ENCODE peak calls at places on chromosomes 2 and 18, in six cellular contexts. One of them, this sample, is unnamed.

GRCh38 chr18:5630766-5631413 is 87.1 kb upstream of the EPB41L3 start:
- DNase-seq in astrocyte of the spinal cord: no peak
- DNase-seq in fibroblast of pulmonary artery: no peak
- DNase-seq in brain microvascular endothelial cell: peak
- DNase-seq in MCF 10A: no peak
- DNase-seq in endothelial cell: no peak
- DNase-seq in this sample: no peak

GRCh38 chr2:100321181-100321880 is 970 bp downstream of the LONRF2 start:
- DNase-seq in astrocyte of the spinal cord: peak
- DNase-seq in endothelial cell: peak
- DNase-seq in brain microvascular endothelial cell: peak
- DNase-seq in MCF 10A: no peak
- DNase-seq in fibroblast of pulmonary artery: peak
- DNase-seq in this sample: peak

GRCh38 chr2:110716959-110717645 is 15.3 kb upstream of the ACOXL start:
- DNase-seq in endothelial cell: no peak
- DNase-seq in brain microvascular endothelial cell: no peak
- DNase-seq in astrocyte of the spinal cord: no peak
- DNase-seq in fibroblast of pulmonary artery: peak
- DNase-seq in MCF 10A: peak
- DNase-seq in this sample: no peak

GRCh38 chr18:63909870-63910269 is 2.1 kb downstream of the SERPINB10 start:
- DNase-seq in MCF 10A: peak
- DNase-seq in fibroblast of pulmonary artery: no peak
- DNase-seq in brain microvascular endothelial cell: no peak
- DNase-seq in endothelial cell: no peak
- DNase-seq in astrocyte of the spinal cord: no peak
- DNase-seq in this sample: peak

GRCh38 chr2:181586569-181587076 is 70.3 kb downstream of the CERKL start:
- DNase-seq in brain microvascular endothelial cell: no peak
- DNase-seq in astrocyte of the spinal cord: peak
- DNase-seq in endothelial cell: no peak
- DNase-seq in MCF 10A: no peak
- DNase-seq in fibroblast of pulmonary artery: no peak
- DNase-seq in this sample: peak

GRCh38 chr2:219451626-219452360 is 17.1 kb downstream of the SPEG start:
- DNase-seq in MCF 10A: peak
- DNase-seq in brain microvascular endothelial cell: no peak
- DNase-seq in astrocyte of the spinal cord: peak
- DNase-seq in endothelial cell: no peak
- DNase-seq in fibroblast of pulmonary artery: peak
- DNase-seq in this sample: no peak

GRCh38 chr2:31231571-31232287 is 2.2 kb upstream of the EHD3 start:
- DNase-seq in endothelial cell: no peak
- DNase-seq in fibroblast of pulmonary artery: no peak
- DNase-seq in brain microvascular endothelial cell: no peak
- DNase-seq in MCF 10A: no peak
- DNase-seq in astrocyte of the spinal cord: no peak
- DNase-seq in this sample: no peak

GRCh38 chr18:69787825-69788547 is 159.7 kb downstream of the CD226 start:
- DNase-seq in brain microvascular endothelial cell: peak
- DNase-seq in astrocyte of the spinal cord: peak
- DNase-seq in fibroblast of pulmonary artery: peak
- DNase-seq in MCF 10A: peak
- DNase-seq in endothelial cell: no peak
- DNase-seq in this sample: peak

GRCh38 chr2:27914046-27914792 is 23.7 kb downstream of the BABAM2 start:
- DNase-seq in MCF 10A: no peak
- DNase-seq in fibroblast of pulmonary artery: no peak
- DNase-seq in brain microvascular endothelial cell: no peak
- DNase-seq in astrocyte of the spinal cord: no peak
- DNase-seq in endothelial cell: no peak
- DNase-seq in this sample: no peak

GRCh38 chr2:219557791-219558785 is 13.3 kb downstream of the OBSL1 start:
- DNase-seq in astrocyte of the spinal cord: no peak
- DNase-seq in fibroblast of pulmonary artery: no peak
- DNase-seq in brain microvascular endothelial cell: no peak
- DNase-seq in endothelial cell: no peak
- DNase-seq in MCF 10A: no peak
- DNase-seq in this sample: no peak

GRCh38 chr2:10170256-10170655 is 47.7 kb downstream of the RRM2 start:
- DNase-seq in MCF 10A: peak
- DNase-seq in endothelial cell: no peak
- DNase-seq in brain microvascular endothelial cell: no peak
- DNase-seq in astrocyte of the spinal cord: peak
- DNase-seq in fibroblast of pulmonary artery: peak
- DNase-seq in this sample: peak

GRCh38 chr2:211086049-211086448 is 529.6 kb downstream of the CPS1 start:
- DNase-seq in fibroblast of pulmonary artery: no peak
- DNase-seq in MCF 10A: no peak
- DNase-seq in endothelial cell: no peak
- DNase-seq in astrocyte of the spinal cord: no peak
- DNase-seq in brain microvascular endothelial cell: no peak
- DNase-seq in this sample: no peak

GRCh38 chr2:10243926-10244270 is 58.8 kb upstream of the HPCAL1 start:
- DNase-seq in endothelial cell: no peak
- DNase-seq in astrocyte of the spinal cord: no peak
- DNase-seq in brain microvascular endothelial cell: no peak
- DNase-seq in MCF 10A: no peak
- DNase-seq in fibroblast of pulmonary artery: no peak
- DNase-seq in this sample: no peak

GRCh38 chr2:242057379-242058040 is 188.0 kb downstream of the RTP5 start:
- DNase-seq in endothelial cell: no peak
- DNase-seq in brain microvascular endothelial cell: no peak
- DNase-seq in MCF 10A: no peak
- DNase-seq in fibroblast of pulmonary artery: no peak
- DNase-seq in astrocyte of the spinal cord: no peak
- DNase-seq in this sample: no peak

GRCh38 chr18:34650121-34650545 is 60.0 kb upstream of the DTNA start:
- DNase-seq in endothelial cell: no peak
- DNase-seq in MCF 10A: peak
- DNase-seq in fibroblast of pulmonary artery: peak
- DNase-seq in brain microvascular endothelial cell: no peak
- DNase-seq in astrocyte of the spinal cord: peak
- DNase-seq in this sample: peak

GRCh38 chr2:63790491-63790890 is 51.2 kb upstream of the UGP2 start:
- DNase-seq in MCF 10A: peak
- DNase-seq in fibroblast of pulmonary artery: peak
- DNase-seq in astrocyte of the spinal cord: no peak
- DNase-seq in endothelial cell: no peak
- DNase-seq in brain microvascular endothelial cell: no peak
- DNase-seq in this sample: no peak

GRCh38 chr2:12556762-12557161 is 160.0 kb upstream of the TRIB2 start:
- DNase-seq in MCF 10A: peak
- DNase-seq in endothelial cell: no peak
- DNase-seq in brain microvascular endothelial cell: peak
- DNase-seq in fibroblast of pulmonary artery: peak
- DNase-seq in astrocyte of the spinal cord: peak
- DNase-seq in this sample: peak

GRCh38 chr2:222972420-222972819 is 79.6 kb upstream of the KCNE4 start:
- DNase-seq in fibroblast of pulmonary artery: no peak
- DNase-seq in astrocyte of the spinal cord: no peak
- DNase-seq in MCF 10A: no peak
- DNase-seq in brain microvascular endothelial cell: no peak
- DNase-seq in endothelial cell: no peak
- DNase-seq in this sample: no peak

GRCh38 chr2:20356042-20356441 is 5.4 kb upstream of the PUM2 start:
- DNase-seq in MCF 10A: peak
- DNase-seq in brain microvascular endothelial cell: peak
- DNase-seq in endothelial cell: no peak
- DNase-seq in astrocyte of the spinal cord: peak
- DNase-seq in fibroblast of pulmonary artery: peak
- DNase-seq in this sample: peak

GRCh38 chr2:16323551-16324543 is 341.8 kb downstream of the CYRIA start:
- DNase-seq in MCF 10A: no peak
- DNase-seq in astrocyte of the spinal cord: no peak
- DNase-seq in brain microvascular endothelial cell: no peak
- DNase-seq in fibroblast of pulmonary artery: no peak
- DNase-seq in endothelial cell: no peak
- DNase-seq in this sample: no peak

GRCh38 chr18:23668731-23669130 is 6.0 kb upstream of the ANKRD29 start:
- DNase-seq in endothelial cell: no peak
- DNase-seq in MCF 10A: no peak
- DNase-seq in astrocyte of the spinal cord: no peak
- DNase-seq in fibroblast of pulmonary artery: no peak
- DNase-seq in brain microvascular endothelial cell: no peak
- DNase-seq in this sample: no peak

GRCh38 chr2:121075006-121075545 is 209.9 kb downstream of the TFCP2L1 start:
- DNase-seq in fibroblast of pulmonary artery: peak
- DNase-seq in brain microvascular endothelial cell: peak
- DNase-seq in endothelial cell: no peak
- DNase-seq in MCF 10A: peak
- DNase-seq in astrocyte of the spinal cord: peak
- DNase-seq in this sample: peak

GRCh38 chr18:76823166-76823539 is 796 bp downstream of the ZNF236 start:
- DNase-seq in brain microvascular endothelial cell: no peak
- DNase-seq in MCF 10A: no peak
- DNase-seq in astrocyte of the spinal cord: no peak
- DNase-seq in fibroblast of pulmonary artery: no peak
- DNase-seq in endothelial cell: no peak
- DNase-seq in this sample: no peak

GRCh38 chr2:164593959-164594358 is 27.3 kb downstream of the GRB14 start:
- DNase-seq in brain microvascular endothelial cell: no peak
- DNase-seq in astrocyte of the spinal cord: no peak
- DNase-seq in MCF 10A: no peak
- DNase-seq in endothelial cell: no peak
- DNase-seq in fibroblast of pulmonary artery: no peak
- DNase-seq in this sample: no peak

GRCh38 chr2:860259-860855 is 90.3 kb upstream of the SNTG2 start:
- DNase-seq in astrocyte of the spinal cord: no peak
- DNase-seq in endothelial cell: no peak
- DNase-seq in MCF 10A: no peak
- DNase-seq in brain microvascular endothelial cell: no peak
- DNase-seq in fibroblast of pulmonary artery: no peak
- DNase-seq in this sample: no peak

GRCh38 chr2:102355526-102356380 is at the start of gene IL18R1:
- DNase-seq in fibroblast of pulmonary artery: peak
- DNase-seq in astrocyte of the spinal cord: peak
- DNase-seq in MCF 10A: peak
- DNase-seq in endothelial cell: peak
- DNase-seq in brain microvascular endothelial cell: peak
- DNase-seq in this sample: peak

GRCh38 chr2:85310330-85310729 is 17.5 kb downstream of the TGOLN2 start:
- DNase-seq in astrocyte of the spinal cord: no peak
- DNase-seq in endothelial cell: no peak
- DNase-seq in fibroblast of pulmonary artery: no peak
- DNase-seq in MCF 10A: no peak
- DNase-seq in brain microvascular endothelial cell: no peak
- DNase-seq in this sample: no peak

GRCh38 chr2:196244516-196244915 is 73.1 kb upstream of the STK17B start:
- DNase-seq in astrocyte of the spinal cord: no peak
- DNase-seq in MCF 10A: no peak
- DNase-seq in fibroblast of pulmonary artery: no peak
- DNase-seq in endothelial cell: no peak
- DNase-seq in brain microvascular endothelial cell: no peak
- DNase-seq in this sample: no peak

GRCh38 chr2:196239622-196240587 is 68.5 kb upstream of the STK17B start:
- DNase-seq in endothelial cell: peak
- DNase-seq in astrocyte of the spinal cord: peak
- DNase-seq in MCF 10A: peak
- DNase-seq in fibroblast of pulmonary artery: peak
- DNase-seq in brain microvascular endothelial cell: peak
- DNase-seq in this sample: peak

GRCh38 chr2:196242131-196242620 is 70.8 kb upstream of the STK17B start:
- DNase-seq in endothelial cell: no peak
- DNase-seq in MCF 10A: peak
- DNase-seq in brain microvascular endothelial cell: no peak
- DNase-seq in astrocyte of the spinal cord: peak
- DNase-seq in fibroblast of pulmonary artery: no peak
- DNase-seq in this sample: peak

GRCh38 chr2:196238836-196239380 is 67.5 kb upstream of the STK17B start:
- DNase-seq in brain microvascular endothelial cell: no peak
- DNase-seq in MCF 10A: no peak
- DNase-seq in endothelial cell: no peak
- DNase-seq in fibroblast of pulmonary artery: peak
- DNase-seq in astrocyte of the spinal cord: no peak
- DNase-seq in this sample: no peak

DNA sequence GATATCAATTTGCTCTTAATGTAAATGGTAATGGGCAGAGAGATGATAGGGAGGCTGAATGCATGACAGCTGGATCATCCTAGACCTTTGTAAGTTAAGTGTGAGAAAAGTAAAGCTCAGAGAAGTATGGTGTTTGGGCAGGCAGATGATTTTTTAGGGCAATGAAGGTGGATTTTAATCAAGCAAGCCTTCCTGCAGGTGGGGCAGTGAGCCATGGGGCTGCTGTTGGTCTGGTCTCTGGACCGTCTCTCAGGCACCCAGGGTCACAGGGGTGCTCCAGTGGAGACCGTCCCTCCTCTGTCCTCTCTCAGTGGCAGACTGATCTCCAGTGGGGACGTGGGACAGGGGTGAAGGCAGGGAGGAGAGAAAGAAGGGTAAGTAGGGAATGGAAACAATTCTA is 69.8 kb upstream of the STK17B start:
- DNase-seq in fibroblast of pulmonary artery: no peak
- DNase-seq in brain microvascular endothelial cell: no peak
- DNase-seq in astrocyte of the spinal cord: no peak
- DNase-seq in MCF 10A: no peak
- DNase-seq in endothelial cell: no peak
- DNase-seq in this sample: no peak
- TF ChIP-seq CTCF in fibroblast of pulmonary artery: no peak
- TF ChIP-seq CTCF in brain microvascular endothelial cell: no peak
- TF ChIP-seq CTCF in astrocyte of the spinal cord: no peak
- TF ChIP-seq CTCF in MCF 10A: no peak
- TF ChIP-seq CTCF in endothelial cell: no peak
- TF ChIP-seq CTCF in this sample: no peak

GRCh38 chr2:237483018-237483731 is 3.9 kb upstream of the MLPH start:
- DNase-seq in brain microvascular endothelial cell: peak
- DNase-seq in MCF 10A: peak
- DNase-seq in endothelial cell: no peak
- DNase-seq in fibroblast of pulmonary artery: peak
- DNase-seq in astrocyte of the spinal cord: peak
- DNase-seq in this sample: peak
- TF ChIP-seq CTCF in brain microvascular endothelial cell: peak
- TF ChIP-seq CTCF in MCF 10A: peak
- TF ChIP-seq CTCF in endothelial cell: no peak
- TF ChIP-seq CTCF in fibroblast of pulmonary artery: peak
- TF ChIP-seq CTCF in astrocyte of the spinal cord: peak
- TF ChIP-seq CTCF in this sample: peak

GRCh38 chr2:170932948-170933347 is 3.9 kb downstream of the GORASP2 start:
- DNase-seq in brain microvascular endothelial cell: no peak
- DNase-seq in MCF 10A: no peak
- DNase-seq in fibroblast of pulmonary artery: no peak
- DNase-seq in endothelial cell: no peak
- DNase-seq in astrocyte of the spinal cord: no peak
- DNase-seq in this sample: no peak
- TF ChIP-seq CTCF in brain microvascular endothelial cell: no peak
- TF ChIP-seq CTCF in MCF 10A: no peak
- TF ChIP-seq CTCF in fibroblast of pulmonary artery: peak
- TF ChIP-seq CTCF in endothelial cell: no peak
- TF ChIP-seq CTCF in astrocyte of the spinal cord: no peak
- TF ChIP-seq CTCF in this sample: no peak

DNA sequence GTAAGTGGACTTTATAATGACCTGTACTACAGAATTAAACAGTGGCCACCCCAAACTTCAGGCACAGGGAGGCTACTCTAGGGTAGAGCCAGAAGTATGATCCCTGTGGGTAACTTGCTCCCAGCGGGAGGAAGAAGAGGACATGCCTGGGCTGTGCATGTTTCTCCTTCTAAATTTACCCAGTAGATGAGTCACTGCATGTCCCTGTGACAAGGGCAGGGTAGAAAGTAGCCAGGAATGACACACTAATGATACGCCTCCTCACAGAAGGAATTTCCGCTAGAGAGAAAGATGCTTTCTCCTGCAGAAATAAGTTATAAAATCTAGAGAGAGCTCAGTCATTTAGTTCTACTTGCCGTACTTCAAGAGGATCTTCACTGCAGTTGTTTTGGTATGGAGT is 7.5 kb downstream of the ACYP2 start:
- DNase-seq in astrocyte of the spinal cord: peak
- DNase-seq in MCF 10A: peak
- DNase-seq in brain microvascular endothelial cell: peak
- DNase-seq in fibroblast of pulmonary artery: peak
- DNase-seq in endothelial cell: no peak
- DNase-seq in this sample: peak
- TF ChIP-seq CTCF in astrocyte of the spinal cord: no peak
- TF ChIP-seq CTCF in MCF 10A: no peak
- TF ChIP-seq CTCF in brain microvascular endothelial cell: no peak
- TF ChIP-seq CTCF in fibroblast of pulmonary artery: no peak
- TF ChIP-seq CTCF in endothelial cell: no peak
- TF ChIP-seq CTCF in this sample: no peak